ENCODE peak calls at places on chromosomes 2 and 18, in five cellular contexts. W, K, E, X and J are unnamed samples. For H3K36me3 and H3K27me3, the result is how much of the 10 kb centered on the place peaks cover.

GRCh38 chr2:221731432-221731831 is 159.3 kb upstream of the EPHA4 start:
- DNase-seq in W (no peak), K (no peak), E (no peak), X (no peak), J (no peak)

GRCh38 chr2:55857766-55858165 is 65.8 kb downstream of the EFEMP1 start:
- DNase-seq in W (no peak), K (no peak), E (no peak), X (no peak), J (no peak)

GRCh38 chr2:177641321-177641720 is 248.7 kb downstream of the AGPS start:
- DNase-seq in W (no peak), K (no peak), E (no peak), X (no peak), J (no peak)

GRCh38 chr2:23566236-23567142 is 181.5 kb downstream of the KLHL29 start:
- DNase-seq in W (no peak), K (no peak), E (no peak), X (no peak), J (peak)

GRCh38 chr2:236706803-236707202 is 137.2 kb downstream of the ACKR3 start:
- DNase-seq in W (no peak), K (no peak), E (no peak), X (no peak), J (no peak)

GRCh38 chr18:12394428-12394827 is 13.3 kb upstream of the PRELID3A start:
- DNase-seq in W (no peak), K (no peak), E (no peak), X (no peak), J (peak)

GRCh38 chr2:235864746-235865535 is 303.2 kb downstream of the GBX2 start:
- DNase-seq in W (no peak), K (no peak), E (no peak), X (no peak), J (peak)

GRCh38 chr18:5582054-5582453 is 38.3 kb upstream of the EPB41L3 start:
- DNase-seq in W (no peak), K (no peak), E (no peak), X (no peak), J (peak)

GRCh38 chr18:23036611-23037259 is 98.5 kb upstream of the CABLES1 start:
- DNase-seq in W (no peak), K (no peak), E (no peak), X (no peak), J (no peak)

GRCh38 chr2:159362094-159362493 is 75.6 kb upstream of the WDSUB1 start:
- DNase-seq in W (no peak), K (no peak), E (no peak), X (no peak), J (no peak)

GRCh38 chr2:182456784-182457183 is 29.9 kb upstream of the PDE1A start:
- DNase-seq in W (no peak), K (no peak), E (no peak), X (no peak), J (no peak)

GRCh38 chr2:152336103-152336853 is 1.3 kb downstream of the FMNL2 start:
- DNase-seq in W (no peak), K (no peak), E (peak), X (peak), J (peak)

GRCh38 chr18:46519870-46520269 is 137.2 kb downstream of the LOXHD1 start:
- DNase-seq in W (no peak), K (no peak), E (no peak), X (no peak), J (no peak)

GRCh38 chr2:21281876-21282514 is 158.2 kb downstream of the TDRD15 start:
- DNase-seq in W (no peak), K (no peak), E (no peak), X (no peak), J (no peak)

DNA sequence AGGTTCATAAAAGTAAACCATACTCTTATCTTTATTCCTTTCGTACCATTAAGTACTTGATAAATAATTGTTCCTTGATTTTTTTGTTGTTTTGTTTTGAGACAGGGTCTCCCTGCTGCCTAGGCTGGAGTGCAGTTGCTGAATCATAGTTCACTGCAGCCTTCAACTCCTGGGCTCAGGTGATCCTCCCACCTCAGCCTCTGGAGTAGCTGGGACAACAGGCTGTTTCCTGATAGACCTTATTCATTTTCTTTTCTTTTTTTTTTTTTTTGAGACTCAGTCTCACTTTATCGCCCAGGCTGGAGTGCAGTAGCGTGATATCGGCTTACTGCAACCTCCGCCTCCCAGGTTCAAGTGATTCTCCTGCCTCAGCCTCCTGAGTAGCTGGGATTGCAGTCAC is 5.5 kb downstream of the KCNG3 start:
- DNase-seq in W (no peak), K (no peak), E (no peak), X (no peak), J (no peak)
- H3K4me3 ChIP-seq in W (no peak), K (no peak), E (no peak), X (no peak), J (no peak)

GRCh38 chr2:233174131-233174530 is 77.3 kb upstream of the ATG16L1 start:
- DNase-seq in W (no peak), K (no peak), E (no peak), X (no peak), J (no peak)
- H3K36me3 ChIP-seq in W (under half), K (half or more), E (under half), X (under half), J (under half)

DNA sequence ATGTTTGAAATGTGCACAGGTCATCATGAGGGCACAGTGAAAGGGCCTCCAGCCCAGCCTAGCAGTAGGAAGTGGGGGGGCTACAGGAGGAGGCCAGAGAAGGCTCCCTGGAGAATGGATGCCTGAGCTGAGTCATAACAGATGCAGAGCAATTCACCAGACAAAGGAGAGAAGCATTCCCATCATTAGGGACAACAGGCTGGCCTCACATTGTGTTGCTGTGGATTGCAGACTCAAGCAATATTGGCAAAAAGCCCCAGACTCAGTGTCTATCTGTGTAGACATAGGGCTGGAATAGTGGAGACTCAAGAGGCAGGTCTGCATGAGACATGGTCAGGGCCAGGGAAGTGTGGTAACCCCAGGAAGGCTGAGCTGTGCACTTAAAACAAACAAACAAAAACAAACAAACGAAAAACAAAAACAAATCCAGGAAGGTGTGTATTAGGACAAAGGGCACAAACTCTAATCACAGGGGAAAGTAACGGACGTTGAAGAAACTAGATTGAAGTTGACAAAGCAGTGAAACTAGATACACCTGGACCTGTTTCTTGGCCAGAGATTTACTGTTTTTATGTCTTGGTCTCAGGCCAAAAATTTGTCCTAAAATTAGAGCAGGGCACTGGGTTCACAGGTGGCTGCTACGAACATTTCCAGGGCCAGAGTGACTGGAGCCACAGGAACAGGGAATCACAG is 329.7 kb downstream of the DLGAP1 start:
- DNase-seq in W (no peak), K (no peak), E (peak), X (peak), J (no peak)
- H3K27me3 ChIP-seq in W (under half), K (under half), E (under half), X (under half), J (under half)

GRCh38 chr2:127105656-127106456 is 1.1 kb downstream of the BIN1 start:
- DNase-seq in W (peak), K (no peak), E (no peak), X (peak), J (peak)
- H3K4me3 ChIP-seq in W (peak), K (peak), E (peak), X (peak), J (peak)

DNA sequence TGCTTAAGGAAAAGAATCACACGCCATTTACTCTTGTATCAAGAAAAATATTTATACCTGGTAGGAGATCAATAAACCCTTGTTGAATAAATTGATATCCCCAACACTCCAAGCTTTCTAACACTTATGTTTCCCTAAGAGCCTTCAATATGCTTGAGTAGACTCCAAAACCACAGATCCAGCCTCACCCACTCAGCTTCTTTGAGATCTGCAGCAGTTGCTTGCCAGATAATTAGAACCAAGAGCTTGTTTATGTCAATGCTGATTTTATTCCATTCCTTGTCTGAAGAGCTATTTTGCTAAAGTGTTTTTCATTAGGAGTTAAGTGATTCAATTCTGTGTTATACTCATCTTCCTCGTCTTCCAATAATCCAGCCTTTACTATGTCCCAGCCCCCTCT is 26.3 kb upstream of the CRIM1 start:
- DNase-seq in W (no peak), K (no peak), E (no peak), X (no peak), J (no peak)
- H3K36me3 ChIP-seq in W (under half), K (under half), E (under half), X (under half), J (under half)